ENCODE peak calls at places on chromosome 18, in six cellular contexts. N is body of pancreas; R is HCT116; X is NB4; W is PC-9; S is CD8-positive, alpha-beta T cell. K is an unnamed sample.

GRCh38 chr18:42258301-42258965 is 303.4 kb downstream of the PIK3C3 start:
- DNase-seq in N (no peak), R (no peak), X (no peak), W (no peak), S (no peak), K (no peak)

GRCh38 chr18:45168883-45169585 is 446.2 kb upstream of the SLC14A2 start:
- DNase-seq in N (no peak), R (no peak), X (peak), W (peak), S (no peak), K (peak)

GRCh38 chr18:66958309-66958708 is 354.4 kb upstream of the CDH19 start:
- DNase-seq in N (no peak), R (no peak), X (no peak), W (no peak), S (no peak), K (no peak)

GRCh38 chr18:27769152-27769551 is 407.8 kb downstream of the CDH2 start:
- DNase-seq in N (no peak), R (no peak), X (peak), W (no peak), S (no peak), K (no peak)

GRCh38 chr18:22840606-22841144 is 92.5 kb upstream of the RBBP8 start:
- DNase-seq in N (no peak), R (no peak), X (no peak), W (no peak), S (no peak), K (peak)

GRCh38 chr18:54780970-54781369 is 47.3 kb upstream of the RAB27B start:
- DNase-seq in N (no peak), R (no peak), X (no peak), W (no peak), S (no peak), K (no peak)

GRCh38 chr18:3454365-3455089 is 4.6 kb downstream of the TGIF1 start:
- DNase-seq in N (peak), R (no peak), X (peak), W (peak), S (no peak), K (peak)

GRCh38 chr18:59276047-59276446 is 2.8 kb upstream of the RAX start:
- DNase-seq in N (no peak), R (no peak), X (no peak), W (no peak), S (no peak), K (no peak)

GRCh38 chr18:79617521-79618500 is 61.8 kb upstream of the CTDP1 start:
- DNase-seq in N (no peak), R (no peak), X (no peak), W (no peak), S (no peak), K (no peak)

GRCh38 chr18:79379931-79380815 is 15.6 kb upstream of the NFATC1 start:
- DNase-seq in N (no peak), R (no peak), X (no peak), W (no peak), S (no peak), K (no peak)

GRCh38 chr18:33579147-33579867 is 1.3 kb downstream of the ASXL3 start:
- DNase-seq in N (no peak), R (no peak), X (no peak), W (no peak), S (no peak), K (no peak)

GRCh38 chr18:76827205-76827885 is 5.0 kb downstream of the ZNF236 start:
- DNase-seq in N (no peak), R (no peak), X (no peak), W (no peak), S (no peak), K (no peak)

GRCh38 chr18:76613721-76614120 is 118.7 kb upstream of the ZNF516 start:
- DNase-seq in N (no peak), R (no peak), X (no peak), W (no peak), S (no peak), K (no peak)

GRCh38 chr18:3321133-3321812 is 59.3 kb downstream of the MYL12B start:
- DNase-seq in N (no peak), R (no peak), X (no peak), W (peak), S (no peak), K (peak)

GRCh38 chr18:44079602-44080001 is 601.1 kb upstream of the SETBP1 start:
- DNase-seq in N (no peak), R (no peak), X (no peak), W (peak), S (no peak), K (peak)

GRCh38 chr18:64449433-64449832 is 300.5 kb upstream of the LINC00305 start:
- DNase-seq in N (no peak), R (no peak), X (no peak), W (no peak), S (no peak), K (no peak)

GRCh38 chr18:75223687-75224347 is 13.2 kb downstream of the TSHZ1 start:
- DNase-seq in N (no peak), R (no peak), X (peak), W (no peak), S (no peak), K (no peak)

GRCh38 chr18:2559249-2559648 is 12.1 kb downstream of the METTL4 start:
- DNase-seq in N (no peak), R (no peak), X (no peak), W (no peak), S (no peak), K (no peak)

GRCh38 chr18:73669299-73669698 is 478.3 kb downstream of the FBXO15 start:
- DNase-seq in N (peak), R (no peak), X (no peak), W (peak), S (no peak), K (peak)

GRCh38 chr18:51009071-51009470 is 20.9 kb upstream of the SMAD4 start:
- DNase-seq in N (no peak), R (no peak), X (peak), W (no peak), S (no peak), K (peak)

GRCh38 chr18:79577451-79578395 is 101.9 kb upstream of the CTDP1 start:
- DNase-seq in N (no peak), R (no peak), X (peak), W (no peak), S (no peak), K (no peak)

GRCh38 chr18:72160504-72161445 is 383.4 kb downstream of the CBLN2 start:
- DNase-seq in N (no peak), R (no peak), X (no peak), W (no peak), S (no peak), K (no peak)

GRCh38 chr18:56639094-56639361 is 636 bp upstream of the TXNL1 start:
- DNase-seq in N (no peak), R (no peak), X (no peak), W (no peak), S (no peak), K (no peak)

GRCh38 chr18:24427484-24427883 is 1.0 kb downstream of the IMPACT start:
- DNase-seq in N (no peak), R (no peak), X (peak), W (no peak), S (no peak), K (peak)

GRCh38 chr18:42574871-42575270 is 540.6 kb downstream of the RIT2 start:
- DNase-seq in N (no peak), R (no peak), X (no peak), W (no peak), S (no peak), K (no peak)

GRCh38 chr18:52313213-52313612 is 26.8 kb upstream of the DCC start:
- DNase-seq in N (no peak), R (no peak), X (no peak), W (peak), S (no peak), K (no peak)

GRCh38 chr18:26511339-26512071 is 36.8 kb downstream of the KCTD1 start:
- DNase-seq in N (no peak), R (no peak), X (no peak), W (peak), S (no peak), K (no peak)

GRCh38 chr18:49910986-49911385 is 97.7 kb upstream of the ACAA2 start:
- DNase-seq in N (no peak), R (no peak), X (no peak), W (no peak), S (no peak), K (no peak)

GRCh38 chr18:32443356-32443755 is 27.3 kb downstream of the GAREM1 start:
- DNase-seq in N (no peak), R (no peak), X (no peak), W (no peak), S (no peak), K (no peak)

GRCh38 chr18:32730620-32731021 is 42.2 kb downstream of the KLHL14 start:
- DNase-seq in N (no peak), R (no peak), X (no peak), W (no peak), S (no peak), K (peak)

GRCh38 chr18:14746897-14747296 is 1.1 kb upstream of the ANKRD30B start:
- DNase-seq in N (no peak), R (no peak), X (no peak), W (no peak), S (no peak), K (no peak)

GRCh38 chr18:67318651-67319050 is 197.9 kb downstream of the DSEL start:
- DNase-seq in N (no peak), R (no peak), X (no peak), W (no peak), S (no peak), K (peak)

GRCh38 chr18:56351911-56352502 is 286.4 kb downstream of the TXNL1 start:
- DNase-seq in N (no peak), R (no peak), X (no peak), W (no peak), S (no peak), K (peak)

GRCh38 chr18:33593261-33593660 is 15.2 kb downstream of the ASXL3 start:
- DNase-seq in N (no peak), R (no peak), X (no peak), W (no peak), S (no peak), K (no peak)

GRCh38 chr18:10122116-10122515 is 208.3 kb downstream of the VAPA start:
- DNase-seq in N (no peak), R (no peak), X (no peak), W (peak), S (no peak), K (peak)

GRCh38 chr18:48783616-48784520 is 166.9 kb downstream of the SMAD7 start:
- DNase-seq in N (no peak), R (no peak), X (no peak), W (no peak), S (no peak), K (no peak)
- H3K4me3 ChIP-seq in N (no peak), R (no peak), X (no peak), W (no peak), S (no peak), K (no peak)

DNA sequence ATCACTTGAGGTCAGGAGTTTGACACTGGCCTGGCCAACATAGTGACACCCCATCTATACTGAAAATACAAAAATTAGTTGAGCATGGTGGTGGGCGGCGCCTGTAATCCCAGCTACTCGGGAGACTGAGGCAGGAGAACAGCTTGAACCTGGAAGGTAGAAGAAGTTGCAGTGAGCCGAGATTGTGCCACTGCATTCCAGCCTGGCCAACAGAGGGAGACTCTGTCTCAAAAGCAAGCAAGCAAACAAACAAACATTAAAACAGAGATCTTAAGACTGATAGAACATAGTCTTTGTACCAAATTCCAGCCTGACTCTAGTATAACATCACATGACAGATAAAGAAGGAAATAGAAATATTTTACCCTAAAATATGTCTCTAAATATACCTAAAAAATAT is 168.1 kb downstream of the PTPRM start:
- DNase-seq in N (no peak), R (no peak), X (no peak), W (no peak), S (no peak), K (no peak)
- TF ChIP-seq CTCF in N (peak), R (peak), X (peak), W (peak), S (no peak), K (peak)

DNA sequence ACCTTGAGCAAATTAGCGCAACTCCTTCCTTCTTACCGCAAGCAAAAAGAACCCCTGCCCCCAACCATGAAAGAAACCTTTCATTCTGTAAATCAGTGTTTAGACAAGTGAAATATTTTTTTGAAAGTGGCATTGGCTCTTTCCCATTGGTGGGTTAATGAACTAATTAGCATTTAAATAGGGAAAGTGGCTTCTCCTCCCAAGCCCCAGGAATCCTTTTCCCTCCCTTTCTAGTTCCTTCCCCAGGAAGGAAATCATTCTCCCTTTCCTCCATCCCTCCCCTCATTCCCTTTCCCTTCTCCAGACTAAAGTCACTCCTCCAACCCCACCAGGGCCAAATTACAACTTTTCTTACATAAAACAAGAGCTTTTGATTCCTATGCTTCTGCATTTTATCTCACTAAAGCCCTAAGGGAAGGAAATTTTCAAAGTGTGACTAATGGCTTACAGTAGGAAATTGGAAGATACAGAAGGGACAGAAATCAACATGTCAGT is 22.9 kb upstream of the TYMS start:
- DNase-seq in N (no peak), R (no peak), X (no peak), W (no peak), S (no peak), K (peak)
- H3K4me3 ChIP-seq in N (no peak), R (no peak), X (no peak), W (no peak), S (no peak), K (no peak)

DNA sequence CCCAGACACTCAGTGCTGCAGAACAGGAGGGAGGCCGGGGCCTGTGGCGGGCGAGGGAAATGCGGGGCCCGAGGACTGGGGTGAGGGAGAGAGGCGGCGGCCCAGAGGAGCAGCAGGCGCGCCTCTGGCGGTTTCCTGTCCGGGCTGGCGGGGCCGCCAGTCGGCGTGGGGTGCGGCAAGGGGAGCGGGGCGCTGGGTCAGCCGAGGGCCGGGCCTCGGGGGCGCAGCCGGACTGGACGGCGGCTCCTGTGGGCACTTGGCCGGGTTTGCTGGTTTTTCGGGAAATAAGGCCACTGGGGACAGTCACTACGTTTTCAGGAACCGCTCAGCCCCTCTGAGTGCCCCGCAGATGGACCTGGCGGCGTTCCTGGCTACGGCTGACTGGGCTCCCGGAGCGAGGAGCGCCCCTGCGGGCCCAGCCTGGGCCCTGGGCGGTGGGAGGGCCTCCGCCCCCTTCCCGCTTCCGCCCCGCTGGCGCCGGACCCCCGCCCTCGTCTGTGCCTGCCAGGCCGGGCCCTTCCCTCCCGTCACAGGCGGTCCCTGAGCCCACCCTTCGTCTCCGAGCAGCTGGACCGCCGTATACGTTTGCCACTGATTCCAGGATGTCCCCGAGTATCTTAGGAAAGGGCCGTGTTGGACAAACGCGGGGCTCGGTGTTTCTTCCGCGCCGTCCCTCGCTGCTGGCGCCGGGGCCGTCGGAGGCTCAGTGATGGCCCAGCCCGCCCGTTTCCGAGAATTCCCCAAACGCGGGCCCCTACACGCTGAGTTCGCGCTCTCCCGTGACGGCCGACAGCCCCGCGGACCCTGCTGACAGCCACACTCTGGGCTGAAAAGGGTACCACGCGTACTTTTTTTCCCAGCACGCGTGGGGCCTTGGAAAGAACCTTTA is 84.6 kb downstream of the FAM210A start:
- DNase-seq in N (no peak), R (no peak), X (no peak), W (no peak), S (no peak), K (no peak)
- TF ChIP-seq CTCF in N (no peak), R (no peak), X (no peak), W (no peak), S (no peak), K (no peak)

DNA sequence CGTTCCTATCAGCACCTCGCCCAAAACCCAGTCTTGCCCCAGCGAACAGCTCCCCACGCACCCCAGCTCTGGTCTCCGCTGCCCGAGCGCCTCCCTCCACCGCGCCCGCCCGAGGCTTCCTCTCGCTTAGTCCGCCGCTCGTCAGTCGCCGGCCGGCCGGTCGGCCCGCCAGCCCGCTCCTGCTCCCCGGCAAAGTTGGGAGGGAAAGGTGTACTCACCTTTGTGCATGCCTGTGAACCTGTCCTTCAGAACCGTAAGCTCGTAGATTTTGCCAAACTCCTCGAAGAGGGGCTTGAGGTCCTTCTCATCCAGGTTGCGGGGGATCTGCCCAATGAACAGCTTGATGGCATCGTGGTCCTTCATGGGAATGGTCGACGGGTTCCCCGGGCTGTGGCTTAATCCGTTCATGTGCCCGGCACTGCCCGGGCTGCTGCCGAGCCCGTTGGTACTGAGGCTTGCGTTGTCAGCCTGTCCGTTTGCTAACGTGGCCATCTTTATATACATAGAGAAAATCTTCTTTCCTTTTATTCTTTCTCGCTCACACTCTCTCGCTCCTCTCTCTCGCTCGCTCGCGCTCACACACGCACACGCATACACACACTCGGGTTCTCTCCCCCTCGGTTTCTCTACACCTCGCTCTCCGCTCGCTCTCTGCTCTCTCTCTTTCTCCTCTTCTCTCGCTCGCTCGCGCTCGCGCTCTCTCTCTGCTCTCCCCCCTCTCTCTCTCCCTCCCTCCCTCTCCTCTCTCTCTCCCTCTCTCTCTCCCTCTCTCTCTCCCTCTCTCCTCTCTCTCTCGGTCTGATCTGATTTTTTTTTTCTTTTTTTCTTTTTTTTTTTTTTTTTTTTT is at the start of gene CELF4:
- DNase-seq in N (peak), R (no peak), X (no peak), W (no peak), S (no peak), K (no peak)
- H3K4me3 ChIP-seq in N (no peak), R (no peak), X (no peak), W (no peak), S (no peak), K (peak)

K was measured in fibroblast of the aortic adventitia.